ENCODE peak calls at places on chromosome 7, in eight cellular contexts. One of them, this sample, is unnamed. For H3K4me1, the result is how much of the 10 kb centered on the place peaks cover.

GRCh38 chr7:23680417-23681405 is 712 bp downstream of the FAM221A start:
- DNase-seq in A549: no peak
- DNase-seq in breast epithelium: peak
- DNase-seq in ovary: peak
- DNase-seq in tibial nerve: peak
- DNase-seq in endothelial cell of umbilical vein: peak
- DNase-seq in stomach: peak
- DNase-seq in IMR-90: peak
- DNase-seq in this sample: no peak

GRCh38 chr7:13603661-13604060 is 385.8 kb downstream of the ETV1 start:
- DNase-seq in A549: no peak
- DNase-seq in breast epithelium: no peak
- DNase-seq in ovary: no peak
- DNase-seq in tibial nerve: no peak
- DNase-seq in endothelial cell of umbilical vein: no peak
- DNase-seq in stomach: no peak
- DNase-seq in IMR-90: peak
- DNase-seq in this sample: no peak

GRCh38 chr7:40847921-40848320 is 713.1 kb downstream of the SUGCT start:
- DNase-seq in A549: no peak
- DNase-seq in breast epithelium: no peak
- DNase-seq in ovary: no peak
- DNase-seq in tibial nerve: no peak
- DNase-seq in endothelial cell of umbilical vein: no peak
- DNase-seq in stomach: no peak
- DNase-seq in IMR-90: no peak
- DNase-seq in this sample: no peak

GRCh38 chr7:138579671-138580070 is 119.6 kb downstream of the TRIM24 start:
- DNase-seq in A549: no peak
- DNase-seq in breast epithelium: no peak
- DNase-seq in ovary: no peak
- DNase-seq in tibial nerve: no peak
- DNase-seq in endothelial cell of umbilical vein: no peak
- DNase-seq in stomach: no peak
- DNase-seq in IMR-90: no peak
- DNase-seq in this sample: no peak

GRCh38 chr7:77811895-77812685 is 13.5 kb downstream of the PHTF2 start:
- DNase-seq in A549: peak
- DNase-seq in breast epithelium: no peak
- DNase-seq in ovary: no peak
- DNase-seq in tibial nerve: no peak
- DNase-seq in endothelial cell of umbilical vein: peak
- DNase-seq in stomach: no peak
- DNase-seq in IMR-90: peak
- DNase-seq in this sample: no peak

GRCh38 chr7:115153770-115154468 is 232.0 kb downstream of the MDFIC start:
- DNase-seq in A549: no peak
- DNase-seq in breast epithelium: no peak
- DNase-seq in ovary: no peak
- DNase-seq in tibial nerve: no peak
- DNase-seq in endothelial cell of umbilical vein: no peak
- DNase-seq in stomach: no peak
- DNase-seq in IMR-90: no peak
- DNase-seq in this sample: no peak

GRCh38 chr7:117479480-117480224 is at the start of gene CFTR:
- DNase-seq in A549: peak
- DNase-seq in breast epithelium: no peak
- DNase-seq in ovary: no peak
- DNase-seq in tibial nerve: no peak
- DNase-seq in endothelial cell of umbilical vein: no peak
- DNase-seq in stomach: peak
- DNase-seq in IMR-90: no peak
- DNase-seq in this sample: no peak

GRCh38 chr7:148575640-148576411 is 14.7 kb upstream of the C7orf33 start:
- DNase-seq in A549: peak
- DNase-seq in breast epithelium: peak
- DNase-seq in ovary: peak
- DNase-seq in tibial nerve: peak
- DNase-seq in endothelial cell of umbilical vein: peak
- DNase-seq in stomach: peak
- DNase-seq in IMR-90: peak
- DNase-seq in this sample: no peak

GRCh38 chr7:2626498-2627117 is 5.2 kb upstream of the TTYH3 start:
- DNase-seq in A549: no peak
- DNase-seq in breast epithelium: peak
- DNase-seq in ovary: peak
- DNase-seq in tibial nerve: no peak
- DNase-seq in endothelial cell of umbilical vein: peak
- DNase-seq in stomach: no peak
- DNase-seq in IMR-90: peak
- DNase-seq in this sample: no peak

GRCh38 chr7:53397911-53398310 is 362.5 kb downstream of the POM121L12 start:
- DNase-seq in A549: no peak
- DNase-seq in breast epithelium: no peak
- DNase-seq in ovary: no peak
- DNase-seq in tibial nerve: no peak
- DNase-seq in endothelial cell of umbilical vein: no peak
- DNase-seq in stomach: no peak
- DNase-seq in IMR-90: no peak
- DNase-seq in this sample: no peak

GRCh38 chr7:71184609-71185008 is 52.7 kb downstream of the GALNT17 start:
- DNase-seq in A549: no peak
- DNase-seq in breast epithelium: no peak
- DNase-seq in ovary: no peak
- DNase-seq in tibial nerve: no peak
- DNase-seq in endothelial cell of umbilical vein: no peak
- DNase-seq in stomach: no peak
- DNase-seq in IMR-90: no peak
- DNase-seq in this sample: no peak

GRCh38 chr7:11768263-11768662 is 63.7 kb downstream of the THSD7A start:
- DNase-seq in A549: no peak
- DNase-seq in breast epithelium: no peak
- DNase-seq in ovary: no peak
- DNase-seq in tibial nerve: no peak
- DNase-seq in endothelial cell of umbilical vein: no peak
- DNase-seq in stomach: no peak
- DNase-seq in IMR-90: no peak
- DNase-seq in this sample: no peak

GRCh38 chr7:143929224-143929920 is 5.7 kb upstream of the OR2F2 start:
- DNase-seq in A549: no peak
- DNase-seq in breast epithelium: no peak
- DNase-seq in ovary: no peak
- DNase-seq in tibial nerve: no peak
- DNase-seq in endothelial cell of umbilical vein: no peak
- DNase-seq in stomach: no peak
- DNase-seq in IMR-90: peak
- DNase-seq in this sample: no peak

GRCh38 chr7:149866817-149867447 is 6.8 kb upstream of the ATP6V0E2 start:
- DNase-seq in A549: no peak
- DNase-seq in breast epithelium: no peak
- DNase-seq in ovary: no peak
- DNase-seq in tibial nerve: no peak
- DNase-seq in endothelial cell of umbilical vein: no peak
- DNase-seq in stomach: no peak
- DNase-seq in IMR-90: peak
- DNase-seq in this sample: no peak

GRCh38 chr7:135684134-135684533 is 21.8 kb downstream of the STMP1 start:
- DNase-seq in A549: no peak
- DNase-seq in breast epithelium: no peak
- DNase-seq in ovary: no peak
- DNase-seq in tibial nerve: no peak
- DNase-seq in endothelial cell of umbilical vein: no peak
- DNase-seq in stomach: no peak
- DNase-seq in IMR-90: peak
- DNase-seq in this sample: no peak

GRCh38 chr7:12130664-12131063 is 80.4 kb upstream of the TMEM106B start:
- DNase-seq in A549: no peak
- DNase-seq in breast epithelium: no peak
- DNase-seq in ovary: no peak
- DNase-seq in tibial nerve: no peak
- DNase-seq in endothelial cell of umbilical vein: no peak
- DNase-seq in stomach: no peak
- DNase-seq in IMR-90: no peak
- DNase-seq in this sample: no peak

GRCh38 chr7:101519324-101520017 is 109.6 kb downstream of the MYL10 start:
- DNase-seq in A549: no peak
- DNase-seq in breast epithelium: no peak
- DNase-seq in ovary: no peak
- DNase-seq in tibial nerve: no peak
- DNase-seq in endothelial cell of umbilical vein: no peak
- DNase-seq in stomach: no peak
- DNase-seq in IMR-90: peak
- DNase-seq in this sample: no peak

GRCh38 chr7:140261522-140261921 is 84.7 kb upstream of the KDM7A start:
- DNase-seq in A549: no peak
- DNase-seq in breast epithelium: no peak
- DNase-seq in ovary: no peak
- DNase-seq in tibial nerve: no peak
- DNase-seq in endothelial cell of umbilical vein: no peak
- DNase-seq in stomach: no peak
- DNase-seq in IMR-90: no peak
- DNase-seq in this sample: no peak

DNA sequence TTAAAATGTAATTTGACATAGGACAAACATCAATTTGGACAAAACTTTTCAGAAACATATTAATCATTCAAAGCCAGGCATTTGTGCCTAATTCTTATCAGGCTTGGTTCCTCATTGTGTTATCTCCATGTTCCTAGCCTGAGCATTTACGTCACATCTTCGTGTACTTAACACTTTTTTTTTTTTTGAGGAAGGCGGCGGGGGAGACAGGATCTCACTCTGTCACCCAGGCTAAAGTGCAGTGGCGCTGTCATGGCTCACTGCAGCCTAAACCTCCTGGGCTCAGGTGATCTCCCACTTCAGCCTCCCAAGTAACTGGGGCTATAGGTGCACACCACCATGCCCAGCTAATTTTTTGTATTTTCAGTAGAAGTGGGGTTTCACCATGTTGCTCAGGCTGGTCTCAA is 19.8 kb downstream of the HNRNPA2B1 start:
- DNase-seq in A549: no peak
- DNase-seq in breast epithelium: no peak
- DNase-seq in ovary: no peak
- DNase-seq in tibial nerve: no peak
- DNase-seq in endothelial cell of umbilical vein: no peak
- DNase-seq in stomach: no peak
- DNase-seq in IMR-90: no peak
- DNase-seq in this sample: no peak
- TF ChIP-seq POLR2A in A549: no peak
- TF ChIP-seq POLR2A in breast epithelium: no peak
- TF ChIP-seq POLR2A in ovary: no peak
- TF ChIP-seq POLR2A in tibial nerve: no peak
- TF ChIP-seq POLR2A in endothelial cell of umbilical vein: no peak
- TF ChIP-seq POLR2A in stomach: no peak
- TF ChIP-seq POLR2A in IMR-90: no peak
- TF ChIP-seq POLR2A in this sample: no peak

DNA sequence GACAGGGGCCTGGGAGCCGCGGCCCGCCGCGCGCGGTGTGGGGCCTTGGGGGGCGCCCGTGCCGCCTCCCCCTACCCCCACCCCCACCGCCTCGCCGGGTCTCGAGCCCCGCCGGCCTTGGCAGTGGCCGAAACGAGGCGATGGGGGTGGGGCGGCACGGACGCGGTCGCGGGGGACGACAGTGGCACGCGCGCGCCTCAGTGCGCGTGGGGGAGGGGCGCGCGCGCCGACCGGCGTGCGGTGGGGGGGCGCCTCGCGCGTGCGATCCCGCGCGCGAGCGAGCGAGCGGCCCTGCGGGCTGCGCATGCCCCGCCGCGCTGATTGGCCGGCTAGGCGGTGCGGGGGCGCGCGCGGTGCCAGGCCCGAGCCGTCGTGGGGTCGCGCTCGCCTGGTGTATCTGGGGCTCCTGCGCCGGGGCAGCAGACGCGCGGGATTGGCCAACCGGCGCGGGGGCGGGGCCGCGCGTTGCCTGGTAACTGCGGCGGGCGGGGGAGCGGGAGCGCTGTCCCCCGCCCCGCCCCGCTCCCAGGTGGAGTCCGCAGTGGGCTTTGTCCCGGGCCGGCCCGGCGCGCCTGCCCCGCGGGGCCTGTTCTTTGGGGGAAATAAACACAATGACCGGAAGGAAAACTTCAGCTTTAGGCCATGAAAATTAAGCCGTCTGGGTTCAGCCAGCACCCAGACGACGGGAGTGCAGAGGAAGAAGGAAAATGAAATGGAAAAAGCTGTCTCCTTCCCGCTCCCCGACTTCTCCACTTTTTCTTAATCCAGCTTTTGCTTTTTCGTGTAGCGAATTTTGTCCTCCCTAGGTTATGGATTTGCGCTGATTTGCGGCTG is 870 bp downstream of the GTF2I start:
- DNase-seq in A549: peak
- DNase-seq in breast epithelium: peak
- DNase-seq in ovary: peak
- DNase-seq in tibial nerve: peak
- DNase-seq in endothelial cell of umbilical vein: peak
- DNase-seq in stomach: peak
- DNase-seq in IMR-90: peak
- DNase-seq in this sample: no peak
- TF ChIP-seq CTCF in A549: no peak
- TF ChIP-seq CTCF in breast epithelium: no peak
- TF ChIP-seq CTCF in ovary: no peak
- TF ChIP-seq CTCF in tibial nerve: no peak
- TF ChIP-seq CTCF in endothelial cell of umbilical vein: no peak
- TF ChIP-seq CTCF in stomach: no peak
- TF ChIP-seq CTCF in IMR-90: no peak
- TF ChIP-seq CTCF in this sample: no peak

DNA sequence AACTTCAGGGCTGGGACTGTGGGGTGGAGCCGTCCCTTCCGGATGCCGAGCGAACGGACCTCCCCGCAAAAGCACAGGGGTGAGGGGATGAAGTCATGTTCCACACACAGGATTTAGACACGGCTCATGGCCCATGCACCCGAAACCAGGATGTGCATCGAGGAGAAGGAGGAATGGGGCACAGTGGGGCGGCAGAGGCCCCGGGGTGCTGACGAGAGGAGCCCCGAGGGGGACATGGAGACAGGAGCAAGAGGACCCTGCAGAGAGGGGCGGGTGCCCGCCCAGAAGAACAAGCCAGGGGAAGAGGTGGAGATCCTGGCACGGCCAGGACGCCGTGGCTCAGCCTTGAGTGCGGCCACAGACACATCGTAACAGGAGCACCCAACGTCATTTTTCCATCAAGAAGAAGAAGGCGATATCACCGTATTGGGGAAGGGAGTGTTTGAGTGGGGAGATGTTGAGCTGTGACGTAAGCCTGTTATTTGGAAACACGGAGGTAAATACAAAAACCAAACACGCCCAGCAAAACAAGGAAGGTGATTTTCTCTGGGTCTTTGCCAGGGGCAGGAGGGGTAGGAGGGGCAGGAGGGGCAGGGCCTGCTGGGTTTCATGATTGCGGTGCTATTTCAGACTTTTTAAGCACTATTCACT is 25.3 kb upstream of the FOXL3 start:
- DNase-seq in A549: peak
- DNase-seq in breast epithelium: peak
- DNase-seq in ovary: no peak
- DNase-seq in tibial nerve: no peak
- DNase-seq in endothelial cell of umbilical vein: no peak
- DNase-seq in stomach: peak
- DNase-seq in IMR-90: no peak
- DNase-seq in this sample: no peak
- H3K4me1 ChIP-seq in A549: under half
- H3K4me1 ChIP-seq in breast epithelium: under half
- H3K4me1 ChIP-seq in ovary: under half
- H3K4me1 ChIP-seq in tibial nerve: under half
- H3K4me1 ChIP-seq in endothelial cell of umbilical vein: under half
- H3K4me1 ChIP-seq in stomach: under half
- H3K4me1 ChIP-seq in IMR-90: under half
- H3K4me1 ChIP-seq in this sample: under half

GRCh38 chr7:157318015-157318706 is 18.6 kb upstream of the DNAJB6 start:
- DNase-seq in A549: no peak
- DNase-seq in breast epithelium: peak
- DNase-seq in ovary: no peak
- DNase-seq in tibial nerve: no peak
- DNase-seq in endothelial cell of umbilical vein: no peak
- DNase-seq in stomach: peak
- DNase-seq in IMR-90: peak
- DNase-seq in this sample: no peak
- TF ChIP-seq POLR2A in A549: no peak
- TF ChIP-seq POLR2A in breast epithelium: no peak
- TF ChIP-seq POLR2A in ovary: no peak
- TF ChIP-seq POLR2A in tibial nerve: no peak
- TF ChIP-seq POLR2A in endothelial cell of umbilical vein: no peak
- TF ChIP-seq POLR2A in stomach: no peak
- TF ChIP-seq POLR2A in IMR-90: peak
- TF ChIP-seq POLR2A in this sample: no peak

This sample was measured in vagina.